ENCODE peak calls at places on chromosomes 2 and 18, in four cellular contexts. I is HepG2, M is K562, B is GM12878. Z is an unnamed sample.

GRCh38 chr2:174535757-174536703 is 49.2 kb upstream of the GPR155 start:
- DNase-seq in M (no peak), I (no peak), B (no peak), Z (no peak)

GRCh38 chr18:21904856-21905255 is 164.3 kb downstream of the MIB1 start:
- DNase-seq in M (no peak), B (no peak), I (no peak), Z (no peak)

GRCh38 chr2:133568172-133568571 is at the start of gene NCKAP5:
- DNase-seq in I (no peak), M (no peak), B (no peak), Z (peak; percentile 22)

GRCh38 chr2:62596061-62596658 is 90.2 kb upstream of the TMEM17 start:
- DNase-seq in M (no peak), B (no peak), I (no peak), Z (no peak)

GRCh38 chr2:132479140-132479539 is 62.5 kb downstream of the GPR39 start:
- DNase-seq in B (no peak), I (no peak), M (no peak), Z (no peak)

GRCh38 chr2:235059161-235059560 is 107.3 kb downstream of the SH3BP4 start:
- DNase-seq in I (no peak), B (no peak), M (no peak), Z (no peak)

GRCh38 chr2:148350211-148350610 is 294.3 kb upstream of the EPC2 start:
- DNase-seq in M (no peak), I (no peak), B (no peak), Z (no peak)

GRCh38 chr18:49561377-49562193 is at the start of gene LIPG:
- DNase-seq in M (peak; percentile 78), B (no peak), I (peak; percentile 34), Z (peak; percentile 64)

GRCh38 chr2:186099772-186100171 is 361.2 kb downstream of the FSIP2 start:
- DNase-seq in M (no peak), B (no peak), I (no peak), Z (no peak)

GRCh38 chr2:206442854-206443734 is at the start of gene ADAM23:
- DNase-seq in M (peak; percentile 39), B (no peak), I (no peak), Z (peak; percentile 90)

GRCh38 chr18:22921762-22922161 is 11.4 kb upstream of the RBBP8 start:
- DNase-seq in I (no peak), B (no peak), M (no peak), Z (no peak)

GRCh38 chr2:224101820-224102630 is 62.9 kb upstream of the SERPINE2 start:
- DNase-seq in M (no peak), I (no peak), B (no peak), Z (no peak)

GRCh38 chr2:212295571-212295970 is 243.0 kb downstream of the ERBB4 start:
- DNase-seq in I (no peak), M (no peak), B (no peak), Z (no peak)

GRCh38 chr2:23199115-23199918 is 185.7 kb upstream of the KLHL29 start:
- DNase-seq in M (peak; percentile 54), I (peak; percentile 26), B (no peak), Z (peak; percentile 24)

GRCh38 chr2:23200056-23200455 is 184.9 kb upstream of the KLHL29 start:
- DNase-seq in B (no peak), M (no peak), I (no peak), Z (no peak)

GRCh38 chr2:23203383-23203782 is 181.6 kb upstream of the KLHL29 start:
- DNase-seq in B (no peak), M (no peak), I (no peak), Z (no peak)

GRCh38 chr2:23200460-23201113 is 184.4 kb upstream of the KLHL29 start:
- DNase-seq in M (no peak), B (no peak), I (peak; percentile 49), Z (no peak)

GRCh38 chr2:23198316-23199114 is 186.5 kb upstream of the KLHL29 start:
- DNase-seq in B (no peak), M (no peak), I (no peak), Z (no peak)
- TF ChIP-seq FOXK2 in B (no peak), M (no peak), I (no peak), Z (no peak)

DNA sequence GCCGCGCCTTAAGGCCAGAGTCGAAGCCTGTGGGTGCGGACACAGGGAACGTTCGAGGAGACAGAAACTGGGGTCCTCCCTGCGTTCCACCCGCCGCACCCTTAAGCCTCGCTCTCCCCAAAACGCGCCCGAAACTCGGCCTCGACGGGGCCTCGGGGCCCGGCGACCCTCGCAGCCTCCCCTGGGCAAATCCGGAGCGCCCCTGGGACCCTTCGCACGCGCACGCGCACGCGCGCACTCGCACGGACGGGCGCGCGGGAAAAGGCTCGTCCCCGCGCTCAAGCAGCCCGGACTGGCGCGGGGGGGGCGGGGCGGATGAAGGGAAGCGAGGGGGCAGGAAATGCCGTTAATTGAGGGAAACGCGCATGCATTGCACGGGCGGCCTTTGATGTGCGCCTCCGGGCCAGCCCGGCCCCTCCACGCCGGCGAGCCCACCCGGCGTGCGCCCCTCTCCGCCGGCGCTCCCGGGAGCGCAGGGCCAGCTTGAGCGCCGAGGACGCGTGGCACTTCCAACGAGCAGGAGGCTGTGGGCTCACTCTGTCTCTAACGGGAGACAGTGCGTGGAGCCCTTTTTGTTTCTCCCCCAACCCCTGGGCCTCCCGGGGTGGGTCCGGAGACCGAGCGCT is 5.4 kb upstream of the SALL3 start:
- DNase-seq in M (no peak), I (no peak), B (no peak), Z (no peak)
- TF ChIP-seq BHLHE40 in M (no peak), I (no peak), B (no peak), Z (no peak)

GRCh38 chr2:233266481-233266880 is 15.0 kb downstream of the ATG16L1 start:
- DNase-seq in M (no peak), I (no peak), B (no peak), Z (no peak)

GRCh38 chr2:233270366-233270765 is 18.9 kb downstream of the ATG16L1 start:
- DNase-seq in M (no peak), B (no peak), I (no peak), Z (no peak)

GRCh38 chr2:233265899-233266431 is 14.5 kb downstream of the ATG16L1 start:
- DNase-seq in B (no peak), M (no peak), I (no peak), Z (no peak)

GRCh38 chr2:233264667-233265066 is 13.2 kb downstream of the ATG16L1 start:
- DNase-seq in M (no peak), B (no peak), I (no peak), Z (no peak)

GRCh38 chr2:233267516-233268245 is 16.2 kb downstream of the ATG16L1 start:
- DNase-seq in M (no peak), I (no peak), B (peak; percentile 58), Z (no peak)
- TF ChIP-seq FOXK2 in M (no peak), I (no peak), B (no peak), Z (no peak)

GRCh38 chr2:43212216-43212828 is 14.1 kb downstream of the ZFP36L2 start:
- DNase-seq in I (no peak), M (no peak), B (no peak), Z (no peak)
- TF ChIP-seq BHLHE40 in I (no peak), M (no peak), B (no peak), Z (no peak)

DNA sequence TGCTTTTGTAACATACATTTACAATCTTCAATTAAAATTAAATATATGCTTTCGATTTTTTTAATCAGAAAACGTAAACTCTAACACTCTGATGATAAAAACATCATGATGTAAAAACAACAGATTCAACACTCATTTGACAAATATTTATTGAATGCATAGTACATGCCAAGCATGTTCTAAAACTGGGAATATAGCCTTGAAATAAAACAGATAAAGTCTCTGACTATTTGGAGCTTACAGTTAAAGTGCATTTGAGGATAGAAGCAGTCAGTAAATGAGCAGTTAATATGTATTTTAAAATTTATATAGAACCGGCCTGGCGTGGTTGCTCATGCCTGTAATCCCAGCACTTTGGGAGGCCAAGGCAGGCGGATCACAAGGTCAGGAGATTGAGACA is 47.8 kb downstream of the TMX3 start:
- DNase-seq in M (no peak), B (no peak), I (no peak), Z (no peak)
- TF ChIP-seq FOXK2 in M (no peak), B (no peak), I (no peak), Z (no peak)

DNA sequence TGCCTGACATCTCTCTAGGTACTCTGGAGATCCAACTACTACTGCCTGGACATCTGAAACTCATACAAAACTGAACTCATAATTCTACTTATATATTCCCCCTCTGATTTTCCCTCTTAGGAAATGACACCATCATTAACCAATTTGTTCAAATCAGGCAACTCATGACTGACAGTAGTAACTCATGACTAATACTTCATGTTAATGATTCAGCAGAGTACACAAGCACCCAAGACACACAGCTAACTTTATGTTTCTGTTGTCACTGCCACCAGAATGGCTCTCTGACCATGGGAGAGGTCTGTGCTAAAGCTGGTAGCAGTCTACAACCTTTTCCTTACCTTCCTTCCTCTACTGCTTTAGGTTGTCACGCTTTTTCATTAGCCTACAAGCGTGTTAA is 91.1 kb downstream of the ITSN2 start:
- DNase-seq in M (no peak), I (peak; percentile 47), B (no peak), Z (no peak)
- TF ChIP-seq BHLHE40 in M (no peak), I (no peak), B (no peak), Z (no peak)

GRCh38 chr2:27214936-27215335 is 2.2 kb upstream of the CAD start:
- DNase-seq in M (no peak), B (no peak), I (no peak), Z (no peak)

GRCh38 chr2:27211943-27212625 is at the start of the genes ATRAID and SLC5A6:
- DNase-seq in I (peak; percentile 82), M (peak; percentile 89), B (no peak), Z (peak; percentile 90)

GRCh38 chr2:27211241-27211942 is 449 bp upstream of the ATRAID start:
- DNase-seq in I (no peak), M (peak; percentile 95), B (no peak), Z (peak; percentile 41)

GRCh38 chr2:27209621-27210401 is 2.0 kb upstream of the ATRAID start:
- DNase-seq in B (no peak), I (peak; percentile 76), M (no peak), Z (no peak)

DNA sequence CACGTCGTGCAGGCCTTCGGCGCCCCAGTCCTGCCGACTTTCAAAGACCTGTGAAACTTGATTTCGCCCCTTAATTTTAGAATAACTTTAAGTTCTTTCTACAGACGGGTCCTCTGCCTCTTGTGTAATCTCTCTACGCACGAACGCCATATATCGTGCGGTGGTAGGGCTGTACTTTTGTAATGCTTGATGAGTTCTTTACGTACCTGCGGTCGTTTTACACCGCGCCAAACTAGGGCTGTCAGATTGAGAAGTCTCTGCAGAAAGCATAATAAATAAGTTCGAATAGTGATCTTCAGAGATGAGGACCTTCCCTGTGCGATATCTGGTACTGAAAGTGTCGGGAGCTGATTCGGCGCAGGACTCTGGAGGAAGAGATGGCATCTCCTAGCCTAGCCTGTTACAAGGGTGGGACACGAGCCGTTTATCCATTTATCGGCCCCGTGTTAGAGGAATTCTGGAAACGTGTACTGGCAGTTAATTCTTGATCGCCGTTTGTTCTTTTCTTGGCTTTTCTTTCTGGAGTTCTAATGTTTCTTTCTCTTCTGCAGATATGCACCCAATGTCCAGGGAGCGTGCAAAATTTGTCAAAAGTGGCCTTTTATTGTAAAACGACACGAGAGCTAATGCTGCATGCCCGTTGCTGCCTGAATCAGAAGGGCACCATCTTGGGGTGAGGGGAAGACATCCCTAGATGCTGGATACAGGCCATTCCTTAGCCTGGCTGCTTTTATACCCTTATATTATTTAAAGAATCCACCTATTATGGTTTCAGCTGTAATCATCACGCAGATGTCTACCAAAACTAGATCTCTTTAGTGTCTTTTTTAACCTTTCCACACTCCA is 781 bp upstream of the SLC5A6 start:
- DNase-seq in B (no peak), M (no peak), I (peak; percentile 55), Z (no peak)
- TF ChIP-seq FOXK2 in B (no peak), M (no peak), I (no peak), Z (no peak)